ENCODE peak calls at places on chromosome 15, in four cellular contexts. N is iris pigment epithelial cell, O is pulmonary artery endothelial cell, X is B cell. E is an unnamed sample.

GRCh38 chr15:58453931-58454793 is 22.4 kb downstream of the LIPC start:
- DNase-seq in N (no peak), O (no peak), X (no peak), E (no peak)

GRCh38 chr15:64634020-64634419 is 141.4 kb downstream of the RBPMS2 start:
- DNase-seq in N (no peak), O (no peak), X (no peak), E (no peak)

GRCh38 chr15:42348083-42348482 is 11.2 kb upstream of the CAPN3 start:
- DNase-seq in N (peak; percentile 76), O (no peak), X (no peak), E (no peak)

GRCh38 chr15:52139599-52140462 is 27.3 kb upstream of the BCL2L10 start:
- DNase-seq in N (peak; percentile 65), O (no peak), X (peak; percentile 54), E (peak; percentile 73)

GRCh38 chr15:40978141-40978540 is 24.9 kb downstream of the CHAC1 start:
- DNase-seq in N (no peak), O (no peak), X (no peak), E (no peak)

GRCh38 chr15:100880139-100880896 is 687 bp downstream of the ALDH1A3 start:
- DNase-seq in N (no peak), O (no peak), X (peak; percentile 43), E (no peak)

GRCh38 chr15:97909291-97909891 is 51.1 kb upstream of the ARRDC4 start:
- DNase-seq in N (peak; percentile 54), O (no peak), X (peak; percentile 57), E (peak; percentile 50)

GRCh38 chr15:34889486-34889885 is 80.1 kb downstream of the AQR start:
- DNase-seq in N (peak; percentile 44), O (no peak), X (no peak), E (no peak)

GRCh38 chr15:79844221-79844620 is 52.6 kb downstream of the MTHFS start:
- DNase-seq in N (no peak), O (no peak), X (no peak), E (no peak)

GRCh38 chr15:63950911-63951481 is 95.3 kb downstream of the DAPK2 start:
- DNase-seq in N (peak; percentile 86), O (no peak), X (no peak), E (no peak)

GRCh38 chr15:39651295-39651694 is 70.4 kb downstream of the THBS1 start:
- DNase-seq in N (no peak), O (no peak), X (no peak), E (no peak)

GRCh38 chr15:59364238-59364637 is 8.4 kb downstream of the MYO1E start:
- DNase-seq in N (peak; percentile 69), O (no peak), X (no peak), E (no peak)

GRCh38 chr15:75650908-75651809 is 3.4 kb downstream of the SNX33 start:
- DNase-seq in N (peak; percentile 32), O (no peak), X (no peak), E (peak; percentile 77)

E was measured in left cardiac atrium.